ENCODE peak calls at places on chromosomes 3 and 15, in four cellular contexts. K, T, J and Y are unnamed samples.

GRCh38 chr15:94760348-94760747 is 529.0 kb downstream of the MCTP2 start:
- DNase-seq in K (no peak), T (no peak), J (no peak), Y (no peak)

GRCh38 chr3:175977968-175978752 is 1119.0 kb downstream of the NAALADL2 start:
- DNase-seq in K (no peak), T (no peak), J (no peak), Y (no peak)

GRCh38 chr15:75620043-75620775 is 5.3 kb downstream of the SNUPN start:
- DNase-seq in K (no peak), T (no peak), J (no peak), Y (peak; percentile 76)

GRCh38 chr15:60228096-60228495 is 169.7 kb downstream of the ANXA2 start:
- DNase-seq in K (no peak), T (no peak), J (no peak), Y (no peak)

GRCh38 chr3:111729087-111729846 is 129.8 kb upstream of the PHLDB2 start:
- DNase-seq in K (no peak), T (no peak), J (no peak), Y (peak; percentile 86)

GRCh38 chr15:39583586-39584265 is 2.8 kb downstream of the THBS1 start:
- DNase-seq in K (no peak), T (no peak), J (peak; percentile 37), Y (peak; percentile 73)

GRCh38 chr3:111874177-111874820 is 15.2 kb downstream of the PHLDB2 start:
- DNase-seq in K (no peak), T (no peak), J (no peak), Y (peak; percentile 33)

GRCh38 chr3:9352917-9353823 is 9.7 kb upstream of the THUMPD3 start:
- DNase-seq in K (peak; percentile 68), T (no peak), J (no peak), Y (peak; percentile 87)

GRCh38 chr3:152219225-152219624 is 49.5 kb upstream of the MBNL1 start:
- DNase-seq in K (no peak), T (no peak), J (no peak), Y (no peak)

GRCh38 chr3:45330500-45331295 is 57.7 kb upstream of the LARS2 start:
- DNase-seq in K (no peak), T (no peak), J (no peak), Y (no peak)

GRCh38 chr3:49183873-49184272 is 12.5 kb downstream of the KLHDC8B start:
- DNase-seq in K (no peak), T (no peak), J (no peak), Y (no peak)

GRCh38 chr3:23055733-23056376 is 147.3 kb upstream of the UBE2E2 start:
- DNase-seq in K (no peak), T (peak; percentile 15), J (no peak), Y (peak; percentile 83)

GRCh38 chr15:69413822-69414701 is at the start of gene KIF23:
- DNase-seq in K (peak; percentile 92), T (peak; percentile 82), J (peak; percentile 84), Y (peak; percentile 98)

GRCh38 chr3:39147374-39147709 is 6.0 kb downstream of the CSRNP1 start:
- DNase-seq in K (no peak), T (no peak), J (no peak), Y (no peak)

GRCh38 chr3:194328080-194328571 is 23.0 kb downstream of the CPN2 start:
- DNase-seq in K (no peak), T (no peak), J (peak; percentile 49), Y (no peak)

GRCh38 chr3:4322635-4323034 is 19.5 kb downstream of the SETMAR start:
- DNase-seq in K (no peak), T (peak; percentile 62), J (no peak), Y (peak; percentile 97)

GRCh38 chr15:34799149-34799824 is 3.9 kb upstream of the ACTC1 start:
- DNase-seq in K (no peak), T (no peak), J (no peak), Y (peak; percentile 36)

GRCh38 chr3:122374034-122374433 is 9.0 kb downstream of the MIX23 start:
- DNase-seq in K (no peak), T (no peak), J (no peak), Y (no peak)

GRCh38 chr3:77917225-77917624 is 877.3 kb downstream of the ROBO2 start:
- DNase-seq in K (no peak), T (no peak), J (no peak), Y (no peak)

GRCh38 chr3:21645121-21645897 is 105.7 kb downstream of the ZNF385D start:
- DNase-seq in K (no peak), T (no peak), J (no peak), Y (peak; percentile 35)

GRCh38 chr3:94115482-94115881 is 52.6 kb downstream of the NSUN3 start:
- DNase-seq in K (no peak), T (peak; percentile 7), J (no peak), Y (peak; percentile 59)

GRCh38 chr15:32933241-32933640 is 215.4 kb downstream of the GREM1 start:
- DNase-seq in K (no peak), T (no peak), J (no peak), Y (no peak)

GRCh38 chr3:13095408-13095861 is 22.2 kb upstream of the IQSEC1 start:
- DNase-seq in K (no peak), T (no peak), J (no peak), Y (peak; percentile 12)

GRCh38 chr3:124269619-124270018 is 277.7 kb upstream of the ROPN1 start:
- DNase-seq in K (no peak), T (no peak), J (no peak), Y (no peak)